ENCODE peak calls at places on chromosomes 6 and 20, in six cellular contexts. P, B, C, Y, R and K are unnamed samples.

GRCh38 chr20:32965581-32966373 is 38.5 kb downstream of the SUN5 start:
- DNase-seq in P (no peak), B (no peak), C (peak), Y (no peak), R (peak), K (peak)

GRCh38 chr6:5379647-5380242 is 118.4 kb downstream of the FARS2 start:
- DNase-seq in P (no peak), B (no peak), C (peak), Y (no peak), R (no peak), K (no peak)

GRCh38 chr20:45918182-45918737 is 6.3 kb upstream of the PLTP start:
- DNase-seq in P (no peak), B (no peak), C (no peak), Y (no peak), R (no peak), K (no peak)

GRCh38 chr6:132084811-132085509 is 133.8 kb upstream of the CCN2 start:
- DNase-seq in P (no peak), B (no peak), C (no peak), Y (no peak), R (no peak), K (no peak)

GRCh38 chr6:46184114-46184513 is 13.3 kb upstream of the ENPP5 start:
- DNase-seq in P (no peak), B (no peak), C (no peak), Y (no peak), R (no peak), K (no peak)

GRCh38 chr6:33904050-33904827 is 100.4 kb upstream of the MLN start:
- DNase-seq in P (peak), B (no peak), C (no peak), Y (no peak), R (no peak), K (no peak)

GRCh38 chr6:14200047-14200446 is 82.5 kb downstream of the CD83 start:
- DNase-seq in P (no peak), B (no peak), C (no peak), Y (no peak), R (no peak), K (no peak)

GRCh38 chr6:116206231-116206903 is 47.5 kb downstream of the TSPYL4 start:
- DNase-seq in P (no peak), B (no peak), C (no peak), Y (no peak), R (no peak), K (no peak)

GRCh38 chr20:36641506-36641843 is 4.5 kb downstream of the SLA2 start:
- DNase-seq in P (no peak), B (no peak), C (no peak), Y (no peak), R (no peak), K (no peak)
- H3K27ac ChIP-seq in P (no peak), B (no peak), C (no peak), Y (no peak), R (no peak), K (no peak)

DNA sequence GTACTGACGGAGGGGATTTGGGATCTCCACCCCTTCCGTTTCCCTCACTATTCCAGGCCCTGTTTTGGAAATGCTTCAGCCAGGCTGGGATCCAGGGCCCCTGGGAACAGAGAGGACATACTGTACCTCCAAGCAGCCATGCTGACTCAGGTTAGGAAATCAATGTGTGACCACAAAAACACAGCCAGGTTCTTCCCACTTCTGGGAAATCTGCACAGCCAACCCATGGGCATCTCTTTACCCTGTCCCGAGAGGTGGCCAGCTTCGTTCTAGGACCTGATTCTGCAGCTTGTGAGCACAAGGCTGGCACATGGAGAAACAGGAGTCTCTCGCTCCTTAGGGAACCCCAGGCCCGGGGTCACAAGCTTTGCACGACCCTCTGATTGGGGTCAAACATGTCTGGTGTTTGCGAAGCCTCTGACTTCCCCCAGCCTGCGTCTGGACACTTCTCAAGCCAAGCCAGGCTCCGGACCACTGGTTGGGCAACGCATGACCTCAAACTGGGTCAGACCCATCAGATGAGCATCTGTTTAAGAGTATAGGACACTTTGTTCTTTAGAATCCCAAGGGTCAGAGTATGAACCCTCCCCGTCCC is 8.3 kb upstream of the TTPAL start:
- DNase-seq in P (no peak), B (no peak), C (peak), Y (peak), R (peak), K (peak)
- H3K27ac ChIP-seq in P (no peak), B (no peak), C (no peak), Y (no peak), R (no peak), K (no peak)

GRCh38 chr20:64052326-64052722 is 2.9 kb upstream of the SOX18 start:
- DNase-seq in P (no peak), B (no peak), C (no peak), Y (no peak), R (no peak), K (no peak)
- H3K27ac ChIP-seq in P (peak), B (no peak), C (no peak), Y (peak), R (peak), K (no peak)

GRCh38 chr6:43707767-43708166 is 20.2 kb upstream of the MRPS18A start:
- DNase-seq in P (no peak), B (no peak), C (peak), Y (no peak), R (no peak), K (no peak)

GRCh38 chr6:43709654-43710303 is 22.2 kb upstream of the MRPS18A start:
- DNase-seq in P (no peak), B (no peak), C (peak), Y (no peak), R (no peak), K (no peak)

GRCh38 chr6:43707269-43707668 is 19.7 kb upstream of the MRPS18A start:
- DNase-seq in P (no peak), B (no peak), C (peak), Y (no peak), R (no peak), K (no peak)

GRCh38 chr6:43706788-43707187 is 19.2 kb upstream of the MRPS18A start:
- DNase-seq in P (no peak), B (no peak), C (no peak), Y (no peak), R (no peak), K (no peak)

DNA sequence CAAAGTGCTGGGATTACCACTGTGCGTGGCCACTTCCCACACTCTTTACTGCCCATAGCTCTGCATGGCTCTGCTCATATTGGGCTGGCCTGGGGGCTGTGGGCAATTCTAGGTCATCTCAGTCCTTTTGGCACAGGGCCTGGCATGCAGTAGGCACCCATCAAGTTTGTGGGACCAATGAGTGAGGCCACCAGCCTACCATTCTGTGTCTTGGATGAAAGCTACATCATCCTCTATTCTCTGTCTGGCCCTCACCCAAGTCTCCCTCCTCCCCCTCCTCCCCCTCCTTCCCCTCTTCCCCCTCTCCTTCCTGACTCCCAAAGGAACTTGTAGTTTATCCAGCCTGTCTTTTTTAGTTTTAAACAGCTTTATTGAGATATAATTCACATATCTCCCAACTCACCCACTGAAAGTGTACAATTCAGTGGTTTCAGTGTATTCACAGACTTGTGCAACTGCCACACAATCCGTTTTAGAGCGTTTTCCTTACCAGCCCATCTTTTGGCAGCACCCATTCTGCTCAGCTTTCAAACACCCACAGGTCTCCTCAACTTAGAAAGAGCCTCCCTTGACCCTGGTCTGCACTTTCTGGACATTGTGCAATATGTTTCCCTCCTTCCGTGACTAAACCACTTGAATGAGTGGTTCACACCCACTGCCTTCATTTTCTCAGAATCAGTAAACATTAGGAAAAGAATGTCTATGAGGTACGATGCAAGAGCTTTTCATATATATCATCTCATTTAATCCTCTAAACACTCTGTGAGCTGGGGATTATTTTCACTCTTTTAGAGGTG is 21.5 kb upstream of the MRPS18A start:
- DNase-seq in P (no peak), B (no peak), C (peak), Y (no peak), R (no peak), K (no peak)
- H3K27ac ChIP-seq in P (no peak), B (no peak), C (no peak), Y (peak), R (peak), K (no peak)

GRCh38 chr20:38187512-38187911 is 22.4 kb upstream of the TGM2 start:
- DNase-seq in P (no peak), B (no peak), C (peak), Y (no peak), R (peak), K (peak)
- H3K27ac ChIP-seq in P (no peak), B (no peak), C (no peak), Y (no peak), R (peak), K (peak)

GRCh38 chr6:152984387-152984872 is 1.6 kb upstream of the FBXO5 start:
- DNase-seq in P (no peak), B (no peak), C (no peak), Y (no peak), R (no peak), K (no peak)
- H3K27ac ChIP-seq in P (peak), B (no peak), C (peak), Y (peak), R (peak), K (peak)

GRCh38 chr6:16776394-16777017 is 15.2 kb upstream of the ATXN1 start:
- DNase-seq in P (no peak), B (no peak), C (no peak), Y (no peak), R (no peak), K (no peak)
- H3K27ac ChIP-seq in P (no peak), B (no peak), C (no peak), Y (no peak), R (no peak), K (no peak)

GRCh38 chr6:56749632-56750151 is 107.0 kb upstream of the DST start:
- DNase-seq in P (no peak), B (no peak), C (no peak), Y (no peak), R (no peak), K (no peak)
- H3K27ac ChIP-seq in P (peak), B (no peak), C (no peak), Y (peak), R (peak), K (no peak)